ENCODE peak calls at places on chromosome 20, in ten cellular contexts. Z, B, M, H, F, O, J, V, D and G are unnamed samples.

GRCh38 chr20:2814587-2815051 is at the start of gene C20orf141:
- DNase-seq in V (no peak), Z (no peak), M (no peak), D (no peak), H (peak; percentile 82), J (no peak), B (peak; percentile 100), O (peak; percentile 93), F (no peak), G (peak; percentile 52)

GRCh38 chr20:46308258-46309157 is at the start of gene CDH22:
- DNase-seq in B (peak; percentile 30), V (no peak), O (peak; percentile 77), H (peak; percentile 49), F (no peak), D (no peak), J (peak; percentile 46), M (no peak), Z (no peak), G (peak; percentile 83)

GRCh38 chr20:29689411-29690225 is 1567.8 kb upstream of the DEFB115 start:
- DNase-seq in D (no peak), V (no peak), H (no peak), O (no peak), F (no peak), Z (no peak), M (no peak), B (peak; percentile 60), J (no peak), G (no peak)

GRCh38 chr20:43915209-43916072 is 789 bp downstream of the TOX2 start:
- DNase-seq in V (no peak), D (no peak), M (no peak), F (no peak), Z (peak; percentile 63), O (no peak), B (peak; percentile 43), H (no peak), J (peak; percentile 38), G (peak; percentile 48)

GRCh38 chr20:46990017-46990810 is 95.6 kb downstream of the EYA2 start:
- DNase-seq in Z (no peak), M (no peak), O (no peak), D (no peak), H (no peak), V (no peak), J (peak; percentile 54), B (no peak), F (no peak), G (no peak)

GRCh38 chr20:51204794-51205193 is 181.9 kb upstream of the KCNG1 start:
- DNase-seq in V (no peak), O (no peak), B (no peak), M (no peak), Z (no peak), H (no peak), D (no peak), F (no peak), J (no peak), G (no peak)

GRCh38 chr20:53413188-53413631 is 180.4 kb downstream of the ZNF217 start:
- DNase-seq in M (no peak), D (peak; percentile 70), V (no peak), H (peak; percentile 59), O (peak; percentile 44), Z (no peak), B (no peak), F (no peak), J (peak; percentile 57), G (peak; percentile 32)

GRCh38 chr20:11852801-11853200 is 64.9 kb upstream of the BTBD3 start:
- DNase-seq in B (peak; percentile 70), V (no peak), J (no peak), Z (no peak), F (no peak), O (peak; percentile 63), D (no peak), M (no peak), H (no peak), G (no peak)

GRCh38 chr20:59985864-59986263 is 27.6 kb downstream of the CDH26 start:
- DNase-seq in M (no peak), H (no peak), O (no peak), J (no peak), B (no peak), D (no peak), Z (no peak), F (peak; percentile 11), V (no peak), G (no peak)

GRCh38 chr20:38471987-38472512 is 593 bp upstream of the RALGAPB start:
- DNase-seq in H (no peak), M (no peak), Z (no peak), O (no peak), B (no peak), J (no peak), V (no peak), F (no peak), D (no peak), G (no peak)

GRCh38 chr20:51428451-51429143 is 113.9 kb downstream of the NFATC2 start:
- DNase-seq in H (no peak), D (peak; percentile 74), F (no peak), M (no peak), V (no peak), J (no peak), B (peak; percentile 37), Z (peak; percentile 76), O (no peak), G (no peak)

GRCh38 chr20:1484438-1485120 is 6.6 kb downstream of the SIRPB2 start:
- DNase-seq in J (no peak), B (peak; percentile 41), D (no peak), Z (no peak), M (no peak), V (no peak), O (no peak), H (no peak), F (no peak), G (no peak)

GRCh38 chr20:47075263-47075662 is 180.6 kb downstream of the EYA2 start:
- DNase-seq in H (no peak), J (no peak), D (no peak), Z (no peak), F (no peak), B (no peak), O (no peak), V (no peak), M (no peak), G (no peak)

GRCh38 chr20:18273738-18274137 is 14.6 kb upstream of the ZNF133 start:
- DNase-seq in D (no peak), B (no peak), J (no peak), M (no peak), V (no peak), H (no peak), Z (no peak), O (no peak), F (no peak), G (no peak)

GRCh38 chr20:4946585-4947378 is 54.5 kb downstream of the SLC23A2 start:
- DNase-seq in B (peak; percentile 54), J (no peak), F (no peak), V (no peak), D (no peak), M (no peak), Z (no peak), O (no peak), H (no peak), G (no peak)

GRCh38 chr20:37973059-37973910 is 60.0 kb downstream of the TTI1 start:
- DNase-seq in Z (peak; percentile 29), M (no peak), D (no peak), J (no peak), H (no peak), F (no peak), V (no peak), O (no peak), B (no peak), G (no peak)

GRCh38 chr20:63505281-63505680 is 6.4 kb upstream of the EEF1A2 start:
- DNase-seq in B (no peak), J (no peak), F (no peak), Z (no peak), H (no peak), D (no peak), O (no peak), M (no peak), V (no peak), G (no peak)

GRCh38 chr20:42492285-42492684 is 697.4 kb downstream of the PTPRT start:
- DNase-seq in F (no peak), B (no peak), J (no peak), D (no peak), Z (no peak), H (no peak), V (no peak), M (no peak), O (no peak), G (no peak)

GRCh38 chr20:49669601-49670189 is 44.0 kb downstream of the B4GALT5 start:
- DNase-seq in M (no peak), O (no peak), V (no peak), Z (no peak), B (peak; percentile 4), J (no peak), F (no peak), H (no peak), D (no peak), G (no peak)

GRCh38 chr20:49646126-49646525 is 67.6 kb downstream of the B4GALT5 start:
- DNase-seq in B (peak; percentile 79), M (no peak), O (no peak), Z (no peak), V (no peak), H (no peak), D (no peak), F (no peak), J (no peak), G (no peak)

GRCh38 chr20:17680128-17680835 is 1.8 kb downstream of the RRBP1 start:
- DNase-seq in J (no peak), B (peak; percentile 86), F (no peak), D (peak; percentile 82), H (peak; percentile 75), O (peak; percentile 74), M (no peak), Z (peak; percentile 73), V (no peak), G (peak; percentile 22)

GRCh38 chr20:54293526-54293925 is 85.6 kb downstream of the PFDN4 start:
- DNase-seq in F (no peak), H (no peak), Z (no peak), O (no peak), J (no peak), V (no peak), M (no peak), B (no peak), D (no peak), G (no peak)

GRCh38 chr20:60048634-60049578 is 90.7 kb downstream of the CDH26 start:
- DNase-seq in H (no peak), V (no peak), O (peak; percentile 48), M (no peak), J (no peak), Z (no peak), B (no peak), D (no peak), F (no peak), G (no peak)

GRCh38 chr20:21100590-21101452 is 5.3 kb downstream of the LINC00237 start:
- DNase-seq in M (no peak), J (peak; percentile 19), D (peak; percentile 67), B (peak; percentile 18), O (no peak), F (no peak), H (no peak), V (no peak), Z (no peak), G (no peak)